ENCODE peak calls at places on chromosomes 6 and 20, in seven cellular contexts. W is spleen, H is naive B cell, R is kidney epithelial cell, B is lower lobe of right lung, K is IMR-90, E is mammary epithelial cell. Q is an unnamed sample.
A peak's percentile ranks its signal among the peaks of the same experiment; 100 is the strongest.

GRCh38 chr6:105862936-105863603 is 223.1 kb upstream of the PRDM1 start:
- DNase-seq in W (no peak), H (peak; percentile 28), R (no peak), B (no peak), K (no peak), E (no peak), Q (peak; percentile 26)

GRCh38 chr20:37989601-37990001 is 43.7 kb downstream of the TTI1 start:
- DNase-seq in W (no peak), H (no peak), R (no peak), B (peak; percentile 82), K (no peak), E (peak; percentile 14), Q (no peak)

GRCh38 chr6:71608646-71609045 is 277.7 kb upstream of the RIMS1 start:
- DNase-seq in W (no peak), H (no peak), R (no peak), B (no peak), K (no peak), E (peak; percentile 68), Q (no peak)

GRCh38 chr6:23180504-23181293 is 611.3 kb downstream of the HDGFL1 start:
- DNase-seq in W (peak; percentile 71), H (no peak), R (no peak), B (peak; percentile 50), K (peak; percentile 90), E (no peak), Q (no peak)

GRCh38 chr6:105452924-105453756 is 50.3 kb upstream of the PREP start:
- DNase-seq in W (peak; percentile 83), H (peak; percentile 71), R (no peak), B (peak; percentile 51), K (no peak), E (no peak), Q (peak; percentile 11)

GRCh38 chr20:45581702-45582101 is 2.6 kb upstream of the WFDC8 start:
- DNase-seq in W (no peak), H (no peak), R (no peak), B (no peak), K (no peak), E (no peak), Q (no peak)

GRCh38 chr6:54621285-54621684 is 225.3 kb upstream of the FAM83B start:
- DNase-seq in W (no peak), H (no peak), R (no peak), B (no peak), K (no peak), E (no peak), Q (peak; percentile 58)

GRCh38 chr20:12660918-12661317 is 347.9 kb upstream of the SPTLC3 start:
- DNase-seq in W (no peak), H (no peak), R (no peak), B (no peak), K (no peak), E (peak; percentile 6), Q (no peak)

GRCh38 chr6:37285861-37286311 is 27.9 kb upstream of the TMEM217 start:
- DNase-seq in W (no peak), H (peak; percentile 25), R (peak; percentile 56), B (no peak), K (no peak), E (no peak), Q (peak; percentile 41)

GRCh38 chr20:10985536-10985935 is 311.7 kb upstream of the JAG1 start:
- DNase-seq in W (no peak), H (no peak), R (no peak), B (no peak), K (peak; percentile 76), E (peak; percentile 79), Q (no peak)

GRCh38 chr6:18262812-18263560 is 1.3 kb downstream of the DEK start:
- DNase-seq in W (no peak), H (peak; percentile 24), R (no peak), B (no peak), K (peak; percentile 9), E (peak; percentile 29), Q (peak; percentile 69)